ENCODE peak calls at places on chromosomes 12 and 14, in ten cellular contexts. W is OCI-LY7; O is CD8-positive, alpha-beta memory T cell; P is DMS 273 treated with DMSO at 0.1 percent for 48 hours; B is HCEC 1CT; E is left ventricle myocardium inferior; Z is nephron progenitor cell; R is adipocyte; J is epithelial cell of prostate; C is SW 1271. K is an unnamed sample.
A peak's percentile ranks its signal among the peaks of the same experiment; 100 is the strongest.

GRCh38 chr14:74594021-74594420 is 18.0 kb downstream of the LTBP2 start:
- DNase-seq in O (no peak), Z (no peak), B (no peak), J (no peak), P (no peak), R (no peak), E (no peak), C (no peak), W (no peak), K (no peak)

GRCh38 chr14:92465353-92466067 is 48.1 kb upstream of the RIN3 start:
- DNase-seq in R (no peak), P (no peak), Z (no peak), E (no peak), C (no peak), O (no peak), J (no peak), W (no peak), B (no peak), K (no peak)

GRCh38 chr14:59161571-59162175 is 26.8 kb upstream of the DAAM1 start:
- DNase-seq in R (peak; percentile 78), B (peak; percentile 89), P (no peak), E (no peak), C (no peak), O (peak; percentile 21), W (no peak), Z (peak; percentile 25), J (no peak), K (no peak)

GRCh38 chr12:103197725-103198388 is 240.4 kb downstream of the ASCL1 start:
- DNase-seq in J (no peak), W (no peak), E (no peak), P (no peak), Z (no peak), O (no peak), C (no peak), R (no peak), B (no peak), K (no peak)

GRCh38 chr14:73460691-73461127 is 2.4 kb upstream of the NUMB start:
- DNase-seq in C (no peak), R (peak; percentile 50), B (peak; percentile 62), E (no peak), J (no peak), O (no peak), Z (no peak), W (peak; percentile 37), P (no peak), K (no peak)

GRCh38 chr14:67172056-67172455 is 17.2 kb upstream of the GARIN2 start:
- DNase-seq in R (no peak), B (no peak), P (no peak), J (no peak), Z (no peak), W (no peak), E (no peak), O (no peak), C (no peak), K (no peak)

GRCh38 chr14:54420478-54421116 is 20.6 kb downstream of the CNIH1 start:
- DNase-seq in E (no peak), R (peak; percentile 77), J (no peak), C (peak; percentile 41), B (peak; percentile 42), Z (peak; percentile 37), O (no peak), P (no peak), W (peak; percentile 35), K (peak; percentile 29)

GRCh38 chr12:32273712-32274111 is 125.6 kb upstream of the FGD4 start:
- DNase-seq in P (no peak), R (no peak), B (no peak), Z (peak; percentile 26), J (no peak), C (no peak), E (peak; percentile 16), W (peak; percentile 92), O (peak; percentile 23), K (no peak)

GRCh38 chr12:180445-180844 is 33.5 kb downstream of the SLC6A12 start:
- DNase-seq in C (no peak), O (no peak), Z (no peak), E (peak; percentile 55), P (no peak), B (no peak), J (no peak), W (no peak), R (no peak), K (no peak)

GRCh38 chr12:25058012-25058411 is 109.1 kb upstream of the BCAT1 start:
- DNase-seq in C (no peak), R (no peak), J (no peak), W (no peak), Z (no peak), E (no peak), P (no peak), B (no peak), O (no peak), K (no peak)

GRCh38 chr12:50524621-50525020 is 19.8 kb downstream of the DIP2B start:
- DNase-seq in R (no peak), C (no peak), E (no peak), J (no peak), W (no peak), O (no peak), B (no peak), Z (no peak), P (no peak), K (no peak)

GRCh38 chr12:30977537-30978349 is 51.2 kb downstream of the TSPAN11 start:
- DNase-seq in B (no peak), O (no peak), J (no peak), P (no peak), W (no peak), C (no peak), E (no peak), Z (no peak), R (no peak), K (no peak)

GRCh38 chr12:98696036-98696646 is 51.1 kb downstream of the APAF1 start:
- DNase-seq in E (no peak), Z (no peak), W (no peak), O (no peak), J (no peak), B (no peak), C (no peak), P (no peak), R (no peak), K (no peak)

K was measured in glomerular endothelial cell.